ENCODE peak calls at places on chromosomes 12 and 14, in six cellular contexts. D is NCI-H82, A is C1 segment of cervical spinal cord, Y is endothelial cell, I is EH, H is glutamatergic neuron. S is an unnamed sample.

GRCh38 chr12:16300222-16300621 is 22.7 kb upstream of the SLC15A5 start:
- DNase-seq in D (no peak), A (no peak), Y (no peak), I (peak), H (no peak), S (no peak)

GRCh38 chr12:75816892-75817291 is 214.7 kb downstream of the PHLDA1 start:
- DNase-seq in D (peak), A (no peak), Y (no peak), I (peak), H (no peak), S (no peak)

GRCh38 chr12:67590122-67590795 is 58.3 kb upstream of the DYRK2 start:
- DNase-seq in D (no peak), A (no peak), Y (no peak), I (no peak), H (no peak), S (no peak)

GRCh38 chr14:104799657-104800599 is 973 bp upstream of the ZBTB42 start:
- DNase-seq in D (peak), A (peak), Y (peak), I (peak), H (peak), S (peak)

GRCh38 chr14:22614240-22614799 is 16.2 kb downstream of the ABHD4 start:
- DNase-seq in D (no peak), A (no peak), Y (no peak), I (peak), H (no peak), S (no peak)

GRCh38 chr12:111368291-111368683 is 608 bp downstream of the PHETA1 start:
- DNase-seq in D (no peak), A (no peak), Y (peak), I (peak), H (peak), S (no peak)

GRCh38 chr12:19234171-19234704 is 104.7 kb downstream of the PLEKHA5 start:
- DNase-seq in D (peak), A (no peak), Y (no peak), I (peak), H (no peak), S (no peak)

GRCh38 chr12:122021822-122022392 is at the start of gene BCL7A:
- DNase-seq in D (peak), A (peak), Y (peak), I (peak), H (peak), S (peak)

GRCh38 chr12:54404061-54405004 is 14.7 kb downstream of the ITGA5 start:
- DNase-seq in D (peak), A (no peak), Y (peak), I (peak), H (peak), S (no peak)

GRCh38 chr12:79886917-79887519 is 47.9 kb downstream of the PPP1R12A start:
- DNase-seq in D (peak), A (no peak), Y (no peak), I (peak), H (no peak), S (no peak)

GRCh38 chr12:104165801-104166200 is 27.8 kb upstream of the NFYB start:
- DNase-seq in D (no peak), A (no peak), Y (no peak), I (no peak), H (no peak), S (no peak)

GRCh38 chr12:127761880-127762279 is 505.1 kb upstream of the TMEM132C start:
- DNase-seq in D (no peak), A (no peak), Y (no peak), I (no peak), H (no peak), S (peak)

GRCh38 chr14:89466460-89466859 is 49.4 kb upstream of the FOXN3 start:
- DNase-seq in D (no peak), A (no peak), Y (no peak), I (no peak), H (no peak), S (no peak)

GRCh38 chr14:47167407-47167806 is 508.0 kb downstream of the MDGA2 start:
- DNase-seq in D (no peak), A (no peak), Y (no peak), I (no peak), H (no peak), S (no peak)

S was measured in frontal cortex.